ENCODE peak calls at places on chromosomes 13 and 19, in six cellular contexts. V is PC-9, B is dorsolateral prefrontal cortex, R is heart right ventricle, W is lower lobe of right lung, E is brain microvascular endothelial cell. G is an unnamed sample.

GRCh38 chr13:43737524-43737923 is 49.2 kb downstream of the ENOX1 start:
- DNase-seq in V (no peak), B (no peak), R (no peak), W (no peak), E (no peak), G (no peak)

GRCh38 chr13:30091035-30091434 is 216.3 kb downstream of the KATNAL1 start:
- DNase-seq in V (no peak), B (no peak), R (no peak), W (no peak), E (no peak), G (no peak)

GRCh38 chr13:49997935-49998334 is 1.1 kb downstream of the TRIM13 start:
- DNase-seq in V (peak; percentile 44), B (no peak), R (no peak), W (no peak), E (no peak), G (no peak)

GRCh38 chr13:83929147-83929546 is 46.9 kb upstream of the SLITRK1 start:
- DNase-seq in V (no peak), B (no peak), R (no peak), W (no peak), E (no peak), G (no peak)

GRCh38 chr13:113367771-113368170 is 3.8 kb upstream of the GRTP1 start:
- DNase-seq in V (no peak), B (no peak), R (no peak), W (peak; percentile 42), E (no peak), G (no peak)

GRCh38 chr19:28103916-28104315 is 1109.0 kb downstream of the UQCRFS1 start:
- DNase-seq in V (no peak), B (no peak), R (no peak), W (no peak), E (no peak), G (no peak)

GRCh38 chr13:56528040-56528760 is 612.5 kb upstream of the PRR20A start:
- DNase-seq in V (no peak), B (no peak), R (no peak), W (no peak), E (no peak), G (no peak)

GRCh38 chr13:92913840-92914239 is 312.8 kb upstream of the GPC6 start:
- DNase-seq in V (no peak), B (no peak), R (no peak), W (no peak), E (no peak), G (no peak)

GRCh38 chr13:97648881-97649224 is 214.9 kb downstream of the RAP2A start:
- DNase-seq in V (no peak), B (no peak), R (no peak), W (no peak), E (no peak), G (no peak)

GRCh38 chr19:708154-709141 is at the start of gene PALM:
- DNase-seq in V (no peak), B (no peak), R (peak; percentile 58), W (no peak), E (no peak), G (no peak)
- TF ChIP-seq CTCF in V (no peak), B (peak; percentile 26), R (peak; percentile 51), W (no peak), E (no peak), G (peak; percentile 26)

GRCh38 chr19:49136771-49137171 is 17.4 kb downstream of the PPFIA3 start:
- DNase-seq in V (peak; percentile 32), B (no peak), R (peak; percentile 85), W (no peak), E (no peak), G (no peak)
- H3K27ac ChIP-seq in V (no peak overlapping the region), B (no peak overlapping the region), R (peak overlapping the region; percentile 55), W (no peak overlapping the region), E (no peak overlapping the region), G (peak overlapping the region; percentile 40)

GRCh38 chr13:77511552-77511951 is 24.0 kb upstream of the SCEL start:
- DNase-seq in V (no peak), B (no peak), R (no peak), W (no peak), E (no peak), G (no peak)

GRCh38 chr13:77506874-77507273 is 28.6 kb upstream of the SCEL start:
- DNase-seq in V (no peak), B (no peak), R (no peak), W (no peak), E (no peak), G (peak; percentile 8)

GRCh38 chr13:77510156-77510555 is 25.4 kb upstream of the SCEL start:
- DNase-seq in V (no peak), B (no peak), R (no peak), W (no peak), E (no peak), G (no peak)

GRCh38 chr13:77509221-77509620 is 26.3 kb upstream of the SCEL start:
- DNase-seq in V (peak; percentile 95), B (no peak), R (no peak), W (no peak), E (peak; percentile 65), G (no peak)

GRCh38 chr13:77507931-77508776 is 27.4 kb upstream of the SCEL start:
- DNase-seq in V (peak; percentile 96), B (no peak), R (no peak), W (no peak), E (peak; percentile 90), G (peak; percentile 87)
- TF ChIP-seq CTCF in V (no peak), B (no peak), R (no peak), W (no peak), E (no peak), G (no peak)

GRCh38 chr19:39074205-39074692 is 9.9 kb upstream of the ACP7 start:
- DNase-seq in V (no peak), B (no peak), R (no peak), W (no peak), E (no peak), G (no peak)
- H3K27ac ChIP-seq in V (peak overlapping the region; percentile 89), B (peak overlapping the region; percentile 57), R (no peak overlapping the region), W (no peak overlapping the region), E (no peak overlapping the region), G (peak overlapping the region; percentile 35)

DNA sequence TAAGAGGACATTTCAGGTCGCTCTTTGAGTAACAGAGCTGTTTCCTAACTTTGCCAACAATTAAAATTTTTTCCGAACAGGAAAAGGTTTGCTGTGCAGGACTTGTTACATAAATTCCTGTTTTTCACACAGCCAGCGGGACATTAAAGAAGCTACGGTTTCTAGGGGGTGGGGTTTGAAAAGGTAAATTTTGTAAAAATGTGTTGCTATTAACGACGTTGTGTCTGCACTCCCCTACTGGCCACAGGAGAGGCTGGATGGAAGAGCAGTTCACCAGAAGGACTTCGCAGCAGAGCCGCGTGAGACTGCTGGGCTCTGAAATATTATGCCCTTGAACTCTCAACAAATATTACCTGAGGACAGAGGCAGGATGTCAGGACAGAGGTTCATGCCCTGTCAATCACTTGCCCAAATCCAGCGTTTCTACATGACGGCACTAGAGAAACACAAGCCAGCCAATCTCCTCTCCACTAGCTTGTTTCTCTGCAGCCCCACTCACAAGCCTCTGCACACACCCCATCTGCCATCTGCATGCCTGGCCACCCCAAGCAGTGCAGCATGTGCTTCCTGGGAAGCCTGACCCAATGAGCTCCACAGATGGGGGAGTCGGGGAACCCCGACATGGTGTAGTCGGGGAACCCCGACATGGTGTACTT is 102.0 kb downstream of the FOXO1 start:
- DNase-seq in V (no peak), B (no peak), R (no peak), W (no peak), E (no peak), G (no peak)
- TF ChIP-seq CTCF in V (no peak), B (no peak), R (peak; percentile 42), W (no peak), E (peak; percentile 57), G (no peak)

GRCh38 chr19:47179643-47180310 is 49.1 kb downstream of the SAE1 start:
- DNase-seq in V (no peak), B (no peak), R (no peak), W (no peak), E (no peak), G (no peak)
- H3K27ac ChIP-seq in V (no peak overlapping the region), B (no peak overlapping the region), R (no peak overlapping the region), W (no peak overlapping the region), E (no peak overlapping the region), G (no peak overlapping the region)

GRCh38 chr19:57587529-57587928 is 3.6 kb downstream of the ZIK1 start:
- DNase-seq in V (peak; percentile 39), B (no peak), R (no peak), W (no peak), E (peak; percentile 83), G (peak; percentile 23)

GRCh38 chr19:57578487-57579205 is at the start of gene ZNF416:
- DNase-seq in V (peak; percentile 97), B (peak; percentile 99), R (peak; percentile 95), W (peak; percentile 97), E (peak; percentile 99), G (peak; percentile 98)

GRCh38 chr19:57583104-57583520 is 833 bp upstream of the ZIK1 start:
- DNase-seq in V (no peak), B (no peak), R (peak; percentile 9), W (no peak), E (no peak), G (no peak)

GRCh38 chr19:57583521-57584416 is at the start of gene ZIK1:
- DNase-seq in V (no peak), B (peak; percentile 97), R (peak; percentile 88), W (peak; percentile 88), E (peak; percentile 91), G (peak; percentile 83)
- TF ChIP-seq CTCF in V (no peak), B (peak; percentile 62), R (peak; percentile 48), W (peak; percentile 14), E (peak; percentile 16), G (no peak)

GRCh38 chr13:25217023-25217909 is 45.2 kb upstream of the AMER2 start:
- DNase-seq in V (no peak), B (no peak), R (no peak), W (no peak), E (peak; percentile 38), G (peak; percentile 13)
- H3K27ac ChIP-seq in V (no peak overlapping the region), B (peak overlapping the region; percentile 42), R (no peak overlapping the region), W (no peak overlapping the region), E (no peak overlapping the region), G (no peak overlapping the region)

GRCh38 chr13:110925023-110925608 is 10.2 kb upstream of the ANKRD10 start:
- DNase-seq in V (no peak), B (no peak), R (no peak), W (no peak), E (no peak), G (no peak)
- TF ChIP-seq CTCF in V (no peak), B (peak; percentile 33), R (peak; percentile 27), W (no peak), E (peak; percentile 34), G (no peak)

DNA sequence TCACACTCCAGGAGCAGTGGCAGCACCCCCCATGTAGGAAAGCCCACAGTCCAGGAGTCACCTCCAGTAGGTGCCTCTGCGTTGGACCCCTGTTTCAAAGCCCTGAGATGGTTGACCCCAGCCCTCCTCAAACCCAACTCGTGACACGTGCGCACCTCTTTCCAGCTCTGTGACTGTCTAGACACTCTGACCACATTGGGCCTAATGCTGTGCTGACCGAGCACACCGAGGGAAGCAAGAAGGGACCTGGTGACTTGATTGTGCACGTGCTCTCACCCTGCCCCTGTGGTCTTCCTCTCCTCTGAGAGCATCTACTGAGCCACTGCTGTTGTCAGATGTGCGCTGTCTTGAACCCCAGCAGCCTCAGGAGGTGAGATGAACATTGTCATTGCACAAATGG is 22.9 kb upstream of the SLC35E1 start:
- DNase-seq in V (no peak), B (no peak), R (no peak), W (no peak), E (no peak), G (no peak)
- H3K27ac ChIP-seq in V (no peak overlapping the region), B (no peak overlapping the region), R (no peak overlapping the region), W (no peak overlapping the region), E (no peak overlapping the region), G (peak overlapping the region; percentile 42)

G was measured in RWPE1.